ENCODE peak calls at places on chromosomes 5 and 9, in six cellular contexts. One of them, this sample, is unnamed.

GRCh38 chr5:72693001-72693442 is 123.4 kb upstream of the TNPO1 start:
- DNase-seq in amniotic stem cell: no peak
- DNase-seq in astrocyte of the cerebellum: no peak
- DNase-seq in cardiac muscle cell: no peak
- DNase-seq in Caki2: no peak
- DNase-seq in nucleus accumbens: no peak
- DNase-seq in this sample: no peak

GRCh38 chr5:569358-569867 is 42.7 kb upstream of the CEP72 start:
- DNase-seq in amniotic stem cell: no peak
- DNase-seq in astrocyte of the cerebellum: no peak
- DNase-seq in cardiac muscle cell: no peak
- DNase-seq in Caki2: no peak
- DNase-seq in nucleus accumbens: no peak
- DNase-seq in this sample: peak

GRCh38 chr9:134594376-134594941 is 47.1 kb upstream of the COL5A1 start:
- DNase-seq in amniotic stem cell: no peak
- DNase-seq in astrocyte of the cerebellum: no peak
- DNase-seq in cardiac muscle cell: no peak
- DNase-seq in Caki2: no peak
- DNase-seq in nucleus accumbens: no peak
- DNase-seq in this sample: no peak

GRCh38 chr9:21551401-21551800 is 69.3 kb upstream of the IFNE start:
- DNase-seq in amniotic stem cell: no peak
- DNase-seq in astrocyte of the cerebellum: no peak
- DNase-seq in cardiac muscle cell: no peak
- DNase-seq in Caki2: peak
- DNase-seq in nucleus accumbens: no peak
- DNase-seq in this sample: no peak

GRCh38 chr9:92618633-92619225 is 51.2 kb downstream of the IPPK start:
- DNase-seq in amniotic stem cell: no peak
- DNase-seq in astrocyte of the cerebellum: no peak
- DNase-seq in cardiac muscle cell: peak
- DNase-seq in Caki2: no peak
- DNase-seq in nucleus accumbens: no peak
- DNase-seq in this sample: peak

GRCh38 chr5:43020294-43020711 is 19.8 kb downstream of the ANXA2R start:
- DNase-seq in amniotic stem cell: no peak
- DNase-seq in astrocyte of the cerebellum: no peak
- DNase-seq in cardiac muscle cell: no peak
- DNase-seq in Caki2: no peak
- DNase-seq in nucleus accumbens: no peak
- DNase-seq in this sample: no peak

GRCh38 chr9:134544388-134545212 is 97.0 kb upstream of the COL5A1 start:
- DNase-seq in amniotic stem cell: peak
- DNase-seq in astrocyte of the cerebellum: no peak
- DNase-seq in cardiac muscle cell: peak
- DNase-seq in Caki2: peak
- DNase-seq in nucleus accumbens: peak
- DNase-seq in this sample: no peak

GRCh38 chr5:165370772-165371171 is 1865.4 kb downstream of the MAT2B start:
- DNase-seq in amniotic stem cell: no peak
- DNase-seq in astrocyte of the cerebellum: no peak
- DNase-seq in cardiac muscle cell: no peak
- DNase-seq in Caki2: no peak
- DNase-seq in nucleus accumbens: no peak
- DNase-seq in this sample: no peak

GRCh38 chr5:128965011-128965637 is at the start of gene SLC27A6:
- DNase-seq in amniotic stem cell: no peak
- DNase-seq in astrocyte of the cerebellum: no peak
- DNase-seq in cardiac muscle cell: peak
- DNase-seq in Caki2: no peak
- DNase-seq in nucleus accumbens: no peak
- DNase-seq in this sample: no peak

GRCh38 chr5:1246711-1247431 is 21.7 kb downstream of the SLC6A18 start:
- DNase-seq in amniotic stem cell: no peak
- DNase-seq in astrocyte of the cerebellum: no peak
- DNase-seq in cardiac muscle cell: peak
- DNase-seq in Caki2: peak
- DNase-seq in nucleus accumbens: no peak
- DNase-seq in this sample: no peak

GRCh38 chr5:174910245-174910737 is 185.9 kb downstream of the MSX2 start:
- DNase-seq in amniotic stem cell: no peak
- DNase-seq in astrocyte of the cerebellum: peak
- DNase-seq in cardiac muscle cell: peak
- DNase-seq in Caki2: peak
- DNase-seq in nucleus accumbens: peak
- DNase-seq in this sample: peak

GRCh38 chr5:97489010-97489840 is 306.2 kb upstream of the RIOK2 start:
- DNase-seq in amniotic stem cell: no peak
- DNase-seq in astrocyte of the cerebellum: no peak
- DNase-seq in cardiac muscle cell: no peak
- DNase-seq in Caki2: no peak
- DNase-seq in nucleus accumbens: no peak
- DNase-seq in this sample: no peak

This sample was measured in osteocyte.